ENCODE peak calls at places on chromosome 19, in six cellular contexts. One of them, this sample, is unnamed.
A peak's percentile ranks its signal among the peaks of the same experiment; 100 is the strongest.

GRCh38 chr19:10449037-10449436 is 28.7 kb downstream of the PDE4A start:
- DNase-seq in CD4-positive, alpha-beta T cell: no peak
- DNase-seq in ovary: no peak
- DNase-seq in heart right ventricle: no peak
- DNase-seq in left ventricle myocardium inferior: no peak
- DNase-seq in thoracic aorta: no peak
- DNase-seq in this sample: no peak

GRCh38 chr19:10604460-10604980 is 17.4 kb upstream of the AP1M2 start:
- DNase-seq in ovary: no peak
- DNase-seq in left ventricle myocardium inferior: peak; percentile 31
- DNase-seq in heart right ventricle: peak; percentile 33
- DNase-seq in CD4-positive, alpha-beta T cell: no peak
- DNase-seq in thoracic aorta: no peak
- DNase-seq in this sample: no peak

GRCh38 chr19:17755977-17756670 is 4.8 kb downstream of the FCHO1 start:
- DNase-seq in heart right ventricle: peak; percentile 40
- DNase-seq in ovary: no peak
- DNase-seq in left ventricle myocardium inferior: no peak
- DNase-seq in thoracic aorta: no peak
- DNase-seq in CD4-positive, alpha-beta T cell: peak; percentile 40
- DNase-seq in this sample: no peak

GRCh38 chr19:23520441-23520840 is 125.2 kb upstream of the ZNF91 start:
- DNase-seq in CD4-positive, alpha-beta T cell: no peak
- DNase-seq in thoracic aorta: no peak
- DNase-seq in left ventricle myocardium inferior: no peak
- DNase-seq in heart right ventricle: no peak
- DNase-seq in ovary: no peak
- DNase-seq in this sample: no peak

GRCh38 chr19:19276386-19276785 is 3.3 kb upstream of the TM6SF2 start:
- DNase-seq in heart right ventricle: no peak
- DNase-seq in ovary: no peak
- DNase-seq in CD4-positive, alpha-beta T cell: no peak
- DNase-seq in thoracic aorta: no peak
- DNase-seq in left ventricle myocardium inferior: no peak
- DNase-seq in this sample: peak; percentile 29

GRCh38 chr19:57002765-57003164 is 117.0 kb upstream of the USP29 start:
- DNase-seq in CD4-positive, alpha-beta T cell: no peak
- DNase-seq in left ventricle myocardium inferior: no peak
- DNase-seq in ovary: no peak
- DNase-seq in thoracic aorta: no peak
- DNase-seq in heart right ventricle: no peak
- DNase-seq in this sample: no peak

GRCh38 chr19:3852614-3853254 is 16.1 kb downstream of the ZFR2 start:
- DNase-seq in CD4-positive, alpha-beta T cell: no peak
- DNase-seq in ovary: no peak
- DNase-seq in left ventricle myocardium inferior: no peak
- DNase-seq in heart right ventricle: no peak
- DNase-seq in thoracic aorta: no peak
- DNase-seq in this sample: no peak

GRCh38 chr19:18656337-18657086 is 19.7 kb downstream of the KLHL26 start:
- DNase-seq in ovary: no peak
- DNase-seq in CD4-positive, alpha-beta T cell: no peak
- DNase-seq in thoracic aorta: no peak
- DNase-seq in left ventricle myocardium inferior: no peak
- DNase-seq in heart right ventricle: no peak
- DNase-seq in this sample: no peak

GRCh38 chr19:40598121-40598917 is 2.9 kb upstream of the LTBP4 start:
- DNase-seq in thoracic aorta: peak; percentile 69
- DNase-seq in left ventricle myocardium inferior: peak; percentile 89
- DNase-seq in CD4-positive, alpha-beta T cell: peak; percentile 69
- DNase-seq in ovary: peak; percentile 95
- DNase-seq in heart right ventricle: peak; percentile 90
- DNase-seq in this sample: peak; percentile 81

GRCh38 chr19:28715157-28715556 is 497.8 kb downstream of the UQCRFS1 start:
- DNase-seq in heart right ventricle: no peak
- DNase-seq in CD4-positive, alpha-beta T cell: no peak
- DNase-seq in left ventricle myocardium inferior: no peak
- DNase-seq in ovary: no peak
- DNase-seq in thoracic aorta: no peak
- DNase-seq in this sample: no peak

GRCh38 chr19:2512523-2513431 is 36.9 kb downstream of the GADD45B start:
- DNase-seq in thoracic aorta: no peak
- DNase-seq in ovary: no peak
- DNase-seq in left ventricle myocardium inferior: no peak
- DNase-seq in CD4-positive, alpha-beta T cell: no peak
- DNase-seq in heart right ventricle: no peak
- DNase-seq in this sample: no peak

GRCh38 chr19:17829855-17830566 is 8.7 kb upstream of the INSL3 start:
- DNase-seq in left ventricle myocardium inferior: no peak
- DNase-seq in thoracic aorta: no peak
- DNase-seq in heart right ventricle: no peak
- DNase-seq in CD4-positive, alpha-beta T cell: no peak
- DNase-seq in ovary: peak; percentile 89
- DNase-seq in this sample: no peak

GRCh38 chr19:55552620-55553019 is 7.3 kb upstream of the SBK3 start:
- DNase-seq in left ventricle myocardium inferior: no peak
- DNase-seq in thoracic aorta: no peak
- DNase-seq in heart right ventricle: no peak
- DNase-seq in ovary: no peak
- DNase-seq in CD4-positive, alpha-beta T cell: no peak
- DNase-seq in this sample: peak; percentile 51

DNA sequence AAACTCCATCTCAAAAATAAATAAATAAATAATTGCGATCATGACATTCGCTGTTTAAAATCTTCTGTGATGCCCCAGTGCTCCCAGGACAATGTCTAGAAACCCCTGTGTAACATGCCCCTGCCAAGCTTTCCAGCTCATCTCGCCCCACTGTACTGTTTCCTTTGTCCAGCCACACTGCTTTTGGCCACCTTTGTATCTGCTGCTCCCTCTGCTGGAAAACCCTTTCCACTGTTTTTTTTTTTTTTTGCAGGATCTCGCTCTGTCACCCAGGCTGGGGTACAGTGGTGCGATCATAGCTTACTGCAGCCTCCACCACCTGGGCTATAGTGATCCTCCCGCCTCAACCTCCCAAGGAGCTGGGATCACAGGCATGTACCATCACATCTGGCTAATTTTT is 7.5 kb downstream of the PLAUR start:
- DNase-seq in heart right ventricle: no peak
- DNase-seq in left ventricle myocardium inferior: no peak
- DNase-seq in CD4-positive, alpha-beta T cell: no peak
- DNase-seq in ovary: no peak
- DNase-seq in thoracic aorta: no peak
- DNase-seq in this sample: no peak
- TF ChIP-seq CTCF in heart right ventricle: no peak
- TF ChIP-seq CTCF in left ventricle myocardium inferior: peak; percentile 41
- TF ChIP-seq CTCF in CD4-positive, alpha-beta T cell: no peak
- TF ChIP-seq CTCF in ovary: no peak
- TF ChIP-seq CTCF in thoracic aorta: no peak
- TF ChIP-seq CTCF in this sample: peak; percentile 46

GRCh38 chr19:45643024-45643926 is 4.1 kb upstream of the EML2 start:
- DNase-seq in ovary: peak; percentile 76
- DNase-seq in left ventricle myocardium inferior: peak; percentile 85
- DNase-seq in CD4-positive, alpha-beta T cell: peak; percentile 77
- DNase-seq in thoracic aorta: no peak
- DNase-seq in heart right ventricle: peak; percentile 91
- DNase-seq in this sample: peak; percentile 49
- H3K27ac ChIP-seq in ovary: no peak overlapping the region
- H3K27ac ChIP-seq in left ventricle myocardium inferior: peak overlapping the region; percentile 91
- H3K27ac ChIP-seq in CD4-positive, alpha-beta T cell: peak overlapping the region; percentile 92
- H3K27ac ChIP-seq in thoracic aorta: no peak overlapping the region
- H3K27ac ChIP-seq in heart right ventricle: no peak overlapping the region
- H3K27ac ChIP-seq in this sample: no peak overlapping the region

GRCh38 chr19:52622261-52622660 is 15.9 kb downstream of the ZNF83 start:
- DNase-seq in CD4-positive, alpha-beta T cell: no peak
- DNase-seq in ovary: no peak
- DNase-seq in heart right ventricle: no peak
- DNase-seq in left ventricle myocardium inferior: no peak
- DNase-seq in thoracic aorta: no peak
- DNase-seq in this sample: no peak
- TF ChIP-seq CTCF in CD4-positive, alpha-beta T cell: no peak
- TF ChIP-seq CTCF in ovary: no peak
- TF ChIP-seq CTCF in heart right ventricle: no peak
- TF ChIP-seq CTCF in left ventricle myocardium inferior: peak; percentile 21
- TF ChIP-seq CTCF in thoracic aorta: no peak
- TF ChIP-seq CTCF in this sample: no peak

DNA sequence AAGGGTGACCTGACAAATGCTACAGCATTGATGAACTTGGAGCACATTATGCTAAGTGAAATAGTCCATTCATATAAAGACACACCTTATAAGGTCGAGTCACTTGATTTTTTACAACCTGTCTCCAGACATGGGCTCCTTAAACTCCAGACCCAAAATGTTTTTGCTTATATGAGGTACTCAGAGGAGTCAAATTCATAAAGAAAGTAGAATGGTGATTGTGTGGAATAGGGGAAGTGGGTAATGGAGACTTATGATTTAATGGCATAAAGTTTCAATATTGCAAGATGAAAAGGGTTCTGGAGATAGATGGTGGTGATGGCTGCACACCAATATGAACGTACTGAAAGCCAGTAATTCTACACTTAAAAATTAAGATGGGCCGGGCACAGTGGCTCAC is 59.3 kb downstream of the ZNF627 start:
- DNase-seq in CD4-positive, alpha-beta T cell: no peak
- DNase-seq in heart right ventricle: no peak
- DNase-seq in ovary: no peak
- DNase-seq in left ventricle myocardium inferior: no peak
- DNase-seq in thoracic aorta: no peak
- DNase-seq in this sample: no peak
- H3K27ac ChIP-seq in CD4-positive, alpha-beta T cell: no peak overlapping the region
- H3K27ac ChIP-seq in heart right ventricle: no peak overlapping the region
- H3K27ac ChIP-seq in ovary: no peak overlapping the region
- H3K27ac ChIP-seq in left ventricle myocardium inferior: no peak overlapping the region
- H3K27ac ChIP-seq in thoracic aorta: no peak overlapping the region
- H3K27ac ChIP-seq in this sample: no peak overlapping the region

GRCh38 chr19:54179262-54179587 is 6.3 kb upstream of the TMC4 start:
- DNase-seq in CD4-positive, alpha-beta T cell: no peak
- DNase-seq in heart right ventricle: no peak
- DNase-seq in left ventricle myocardium inferior: no peak
- DNase-seq in thoracic aorta: no peak
- DNase-seq in ovary: no peak
- DNase-seq in this sample: no peak

GRCh38 chr19:54178581-54179261 is 5.8 kb upstream of the TMC4 start:
- DNase-seq in thoracic aorta: no peak
- DNase-seq in ovary: no peak
- DNase-seq in left ventricle myocardium inferior: no peak
- DNase-seq in CD4-positive, alpha-beta T cell: no peak
- DNase-seq in heart right ventricle: no peak
- DNase-seq in this sample: no peak

GRCh38 chr19:54183431-54183830 is 5.9 kb downstream of the MBOAT7 start:
- DNase-seq in heart right ventricle: no peak
- DNase-seq in left ventricle myocardium inferior: no peak
- DNase-seq in ovary: no peak
- DNase-seq in CD4-positive, alpha-beta T cell: no peak
- DNase-seq in thoracic aorta: no peak
- DNase-seq in this sample: no peak

GRCh38 chr19:54180691-54181091 is 7.7 kb upstream of the TMC4 start:
- DNase-seq in CD4-positive, alpha-beta T cell: no peak
- DNase-seq in heart right ventricle: no peak
- DNase-seq in left ventricle myocardium inferior: no peak
- DNase-seq in thoracic aorta: no peak
- DNase-seq in ovary: no peak
- DNase-seq in this sample: no peak

GRCh38 chr19:54179921-54180452 is 7.0 kb upstream of the TMC4 start:
- DNase-seq in thoracic aorta: no peak
- DNase-seq in ovary: no peak
- DNase-seq in heart right ventricle: no peak
- DNase-seq in CD4-positive, alpha-beta T cell: no peak
- DNase-seq in left ventricle myocardium inferior: no peak
- DNase-seq in this sample: no peak
- TF ChIP-seq CTCF in thoracic aorta: no peak
- TF ChIP-seq CTCF in ovary: no peak
- TF ChIP-seq CTCF in heart right ventricle: no peak
- TF ChIP-seq CTCF in CD4-positive, alpha-beta T cell: no peak
- TF ChIP-seq CTCF in left ventricle myocardium inferior: peak; percentile 14
- TF ChIP-seq CTCF in this sample: peak; percentile 42

GRCh38 chr19:1107655-1108261 is 4.0 kb downstream of the GPX4 start:
- DNase-seq in CD4-positive, alpha-beta T cell: no peak
- DNase-seq in thoracic aorta: no peak
- DNase-seq in ovary: no peak
- DNase-seq in left ventricle myocardium inferior: no peak
- DNase-seq in heart right ventricle: no peak
- DNase-seq in this sample: no peak

GRCh38 chr19:1108291-1109031 is 4.7 kb downstream of the GPX4 start:
- DNase-seq in left ventricle myocardium inferior: no peak
- DNase-seq in heart right ventricle: no peak
- DNase-seq in CD4-positive, alpha-beta T cell: no peak
- DNase-seq in thoracic aorta: no peak
- DNase-seq in ovary: no peak
- DNase-seq in this sample: no peak

GRCh38 chr19:1109697-1110671 is 6.2 kb downstream of the GPX4 start:
- DNase-seq in CD4-positive, alpha-beta T cell: peak; percentile 11
- DNase-seq in thoracic aorta: no peak
- DNase-seq in left ventricle myocardium inferior: no peak
- DNase-seq in ovary: peak; percentile 43
- DNase-seq in heart right ventricle: no peak
- DNase-seq in this sample: no peak

GRCh38 chr19:1110809-1111640 is 7.2 kb downstream of the GPX4 start:
- DNase-seq in CD4-positive, alpha-beta T cell: no peak
- DNase-seq in ovary: no peak
- DNase-seq in thoracic aorta: no peak
- DNase-seq in left ventricle myocardium inferior: no peak
- DNase-seq in heart right ventricle: no peak
- DNase-seq in this sample: no peak

GRCh38 chr19:1109032-1109541 is 5.3 kb downstream of the GPX4 start:
- DNase-seq in heart right ventricle: no peak
- DNase-seq in CD4-positive, alpha-beta T cell: peak; percentile 5
- DNase-seq in ovary: peak; percentile 42
- DNase-seq in thoracic aorta: no peak
- DNase-seq in left ventricle myocardium inferior: no peak
- DNase-seq in this sample: no peak
- H3K27ac ChIP-seq in heart right ventricle: no peak overlapping the region
- H3K27ac ChIP-seq in CD4-positive, alpha-beta T cell: no peak overlapping the region
- H3K27ac ChIP-seq in ovary: no peak overlapping the region
- H3K27ac ChIP-seq in thoracic aorta: no peak overlapping the region
- H3K27ac ChIP-seq in left ventricle myocardium inferior: no peak overlapping the region
- H3K27ac ChIP-seq in this sample: no peak overlapping the region

GRCh38 chr19:30155529-30156200 is 213.6 kb downstream of the URI1 start:
- DNase-seq in ovary: no peak
- DNase-seq in thoracic aorta: no peak
- DNase-seq in heart right ventricle: no peak
- DNase-seq in left ventricle myocardium inferior: no peak
- DNase-seq in CD4-positive, alpha-beta T cell: no peak
- DNase-seq in this sample: no peak
- TF ChIP-seq CTCF in ovary: no peak
- TF ChIP-seq CTCF in thoracic aorta: no peak
- TF ChIP-seq CTCF in heart right ventricle: no peak
- TF ChIP-seq CTCF in left ventricle myocardium inferior: no peak
- TF ChIP-seq CTCF in CD4-positive, alpha-beta T cell: no peak
- TF ChIP-seq CTCF in this sample: no peak